ENCODE peak calls at places on chromosomes 4 and X, in four cellular contexts. T, U, G and S are unnamed samples.

GRCh38 chrX:22073928-22074327 is 41.8 kb downstream of the PHEX start:
- DNase-seq in G (no peak), U (no peak), T (no peak), S (no peak)

GRCh38 chr4:54661686-54662085 is 3.9 kb downstream of the KIT start:
- DNase-seq in U (no peak), T (no peak), G (no peak), S (no peak)

GRCh38 chrX:37509349-37509748 is 62.1 kb upstream of the LANCL3 start:
- DNase-seq in T (peak), G (no peak), U (no peak), S (no peak)

GRCh38 chrX:8987672-8988250 is 46.2 kb downstream of the FAM9B start:
- DNase-seq in U (no peak), T (no peak), G (no peak), S (no peak)

GRCh38 chr4:46844325-46844917 is 64.6 kb downstream of the COX7B2 start:
- DNase-seq in U (peak), G (peak), T (peak), S (peak)

GRCh38 chrX:7159132-7159861 is 11.3 kb upstream of the PUDP start:
- DNase-seq in U (no peak), G (no peak), T (no peak), S (no peak)

GRCh38 chrX:106899276-106899675 is 3.9 kb downstream of the RIPPLY1 start:
- DNase-seq in G (no peak), U (no peak), T (no peak), S (no peak)

GRCh38 chr4:38923746-38924145 is 56.1 kb downstream of the FAM114A1 start:
- DNase-seq in T (no peak), U (no peak), G (no peak), S (no peak)

GRCh38 chrX:45134303-45134702 is 66.4 kb downstream of the DIPK2B start:
- DNase-seq in U (no peak), G (peak), T (peak), S (no peak)

GRCh38 chr4:81352476-81352875 is 119.2 kb downstream of the RASGEF1B start:
- DNase-seq in G (no peak), U (no peak), T (no peak), S (no peak)

GRCh38 chr4:26568446-26568994 is 15.4 kb upstream of the TBC1D19 start:
- DNase-seq in U (peak), G (no peak), T (no peak), S (peak)

GRCh38 chrX:56802921-56803848 is 74.1 kb downstream of the NBDY start:
- DNase-seq in U (no peak), T (peak), G (peak), S (peak)

GRCh38 chr4:135777386-135777785 is 1575.8 kb upstream of the PABPC4L start:
- DNase-seq in U (no peak), G (no peak), T (no peak), S (no peak)

GRCh38 chrX:132404266-132404665 is 84.6 kb downstream of the MBNL3 start:
- DNase-seq in U (no peak), G (no peak), T (no peak), S (no peak)

GRCh38 chr4:101527186-101527585 is 179.9 kb upstream of the PPP3CA start:
- DNase-seq in G (no peak), T (no peak), U (no peak), S (no peak)

GRCh38 chr4:134905061-134905460 is 703.5 kb upstream of the PABPC4L start:
- DNase-seq in G (no peak), T (no peak), U (no peak), S (no peak)

GRCh38 chr4:148790691-148791090 is 348.5 kb upstream of the NR3C2 start:
- DNase-seq in U (no peak), G (no peak), T (no peak), S (no peak)

GRCh38 chr4:114326358-114326757 is 272.2 kb upstream of the UGT8 start:
- DNase-seq in U (no peak), T (no peak), G (no peak), S (no peak)

GRCh38 chr4:174210952-174211490 is 72.4 kb downstream of the FBXO8 start:
- DNase-seq in U (no peak), G (no peak), T (no peak), S (no peak)

GRCh38 chr4:71230613-71231012 is 108.2 kb upstream of the SLC4A4 start:
- DNase-seq in T (no peak), U (no peak), G (no peak), S (no peak)

GRCh38 chrX:11722304-11722703 is 35.7 kb upstream of the MSL3 start:
- DNase-seq in U (no peak), T (no peak), G (no peak), S (no peak)

GRCh38 chr4:163623787-163624186 is 129.3 kb downstream of the TMA16 start:
- DNase-seq in G (no peak), U (no peak), T (no peak), S (no peak)

GRCh38 chr4:73028621-73029020 is 40.9 kb downstream of the COX18 start:
- DNase-seq in U (no peak), G (no peak), T (peak), S (no peak)

GRCh38 chrX:38679695-38680094 is 118.4 kb downstream of the TSPAN7 start:
- DNase-seq in G (no peak), T (no peak), U (no peak), S (no peak)

GRCh38 chr4:120071192-120071795 is 4.6 kb upstream of the MAD2L1 start:
- DNase-seq in U (peak), G (peak), T (peak), S (peak)

GRCh38 chrX:38256019-38256418 is 35.3 kb upstream of the SRPX start:
- DNase-seq in G (no peak), T (no peak), U (no peak), S (no peak)

GRCh38 chr4:80154547-80154933 is 42.8 kb upstream of the PRDM8 start:
- DNase-seq in U (no peak), T (no peak), G (no peak), S (no peak)

GRCh38 chr4:76745264-76745663 is 152.7 kb downstream of the SOWAHB start:
- DNase-seq in G (no peak), U (no peak), T (no peak), S (no peak)

DNA sequence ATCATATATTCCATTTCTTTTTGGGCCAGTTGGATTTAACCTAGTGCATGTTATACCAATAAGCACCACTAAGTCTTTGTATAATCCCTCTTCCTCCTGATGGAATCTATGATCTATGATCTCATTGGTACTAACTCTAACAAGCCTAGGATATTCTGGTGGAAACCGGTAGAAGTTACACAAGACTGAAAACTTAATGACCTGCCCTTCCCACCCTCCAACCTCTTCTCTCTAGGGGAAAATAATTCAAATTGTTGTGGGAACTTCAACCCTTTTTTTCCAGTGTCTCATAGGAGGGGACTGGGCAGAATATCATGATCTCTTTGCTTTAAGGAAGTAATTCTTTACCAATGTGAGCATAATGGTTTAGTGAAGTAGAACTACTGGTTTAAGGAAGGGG is 289.5 kb upstream of the BOD1L1 start:
- DNase-seq in T (no peak), U (no peak), G (no peak), S (no peak)
- TF ChIP-seq TCF7L2 in T (no peak), U (no peak), G (no peak), S (no peak)

GRCh38 chr4:4759883-4760282 is 99.6 kb upstream of the MSX1 start:
- DNase-seq in T (no peak), U (no peak), G (no peak), S (no peak)

GRCh38 chr4:4762300-4762699 is 97.2 kb upstream of the MSX1 start:
- DNase-seq in G (no peak), T (no peak), U (no peak), S (no peak)

GRCh38 chr4:4758708-4759107 is 100.8 kb upstream of the MSX1 start:
- DNase-seq in U (no peak), G (no peak), T (no peak), S (no peak)

GRCh38 chr4:4761128-4761991 is 98.1 kb upstream of the MSX1 start:
- DNase-seq in T (peak), U (peak), G (peak), S (no peak)

DNA sequence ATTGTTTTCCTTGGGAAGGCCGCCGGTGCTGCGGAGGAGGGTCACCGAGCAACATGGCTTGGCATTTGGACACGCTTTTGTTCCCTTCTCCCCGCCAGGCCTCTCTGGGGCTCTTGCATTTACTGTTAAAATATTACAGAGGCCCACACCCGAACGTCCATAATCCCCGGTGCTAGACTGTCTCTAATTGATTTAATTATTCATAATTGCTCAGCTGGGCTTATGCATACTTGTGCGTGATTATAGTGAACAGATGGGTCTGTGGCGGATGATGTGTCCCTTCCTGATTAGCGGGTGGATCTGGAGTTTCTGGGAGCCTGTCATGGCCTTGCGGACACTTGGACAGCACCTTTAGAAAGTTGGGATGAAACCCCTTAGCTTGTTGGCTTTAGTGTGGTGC is 100.2 kb upstream of the MSX1 start:
- DNase-seq in G (no peak), U (no peak), T (no peak), S (no peak)
- TF ChIP-seq TCF7L2 in G (no peak), U (no peak), T (no peak), S (no peak)

DNA sequence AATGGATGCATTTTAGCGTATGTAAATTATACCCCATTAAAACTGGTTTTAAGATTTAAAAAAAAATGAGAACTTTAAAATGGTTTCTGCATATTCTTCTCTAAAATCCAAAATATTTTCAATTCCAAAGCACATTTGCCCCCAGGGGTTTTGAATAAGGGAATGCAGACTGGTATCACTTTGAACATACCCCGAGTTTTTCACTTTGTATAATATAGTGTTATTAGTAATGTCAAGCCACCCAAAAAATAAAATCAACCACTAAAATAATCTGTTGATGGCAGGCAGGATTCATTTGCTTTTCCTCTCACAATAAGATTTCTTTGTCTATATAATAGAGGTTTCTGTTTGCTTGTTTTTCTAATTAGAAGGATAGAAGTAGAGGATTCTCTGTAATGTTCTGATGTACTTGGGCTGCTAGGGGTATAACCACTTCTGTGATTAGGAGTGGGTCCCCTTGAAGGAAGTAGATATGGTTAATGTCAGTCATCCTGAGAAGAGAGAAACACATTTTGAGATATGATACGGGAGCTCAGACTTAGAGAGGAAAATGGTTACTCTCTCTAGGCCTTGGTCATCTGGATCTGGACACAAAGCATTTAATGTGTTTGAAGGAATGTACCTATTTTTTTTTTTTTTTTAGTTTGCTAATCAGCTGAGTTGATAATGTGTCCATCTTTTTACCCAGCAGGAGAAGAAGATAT is 9.3 kb upstream of the LIN54 start:
- DNase-seq in G (no peak), T (peak), U (no peak), S (no peak)
- TF ChIP-seq TCF7L2 in G (no peak), T (no peak), U (no peak), S (no peak)

GRCh38 chrX:4240541-4241194 is 527.2 kb upstream of the PRKX start:
- DNase-seq in U (no peak), T (no peak), G (peak), S (no peak)
- TF ChIP-seq TCF7L2 in U (no peak), T (no peak), G (no peak), S (no peak)

GRCh38 chr4:10527438-10527837 is 70.2 kb upstream of the ZNF518B start:
- DNase-seq in U (no peak), G (no peak), T (no peak), S (no peak)

GRCh38 chr4:10526431-10527222 is 69.4 kb upstream of the ZNF518B start:
- DNase-seq in G (no peak), T (peak), U (peak), S (no peak)

GRCh38 chr4:10532155-10532554 is 74.9 kb upstream of the ZNF518B start:
- DNase-seq in G (no peak), U (no peak), T (no peak), S (no peak)

GRCh38 chr4:10529256-10529890 is 72.1 kb upstream of the ZNF518B start:
- DNase-seq in U (peak), G (no peak), T (peak), S (no peak)

GRCh38 chr4:10529891-10530786 is 72.9 kb upstream of the ZNF518B start:
- DNase-seq in G (no peak), T (no peak), U (no peak), S (no peak)
- TF ChIP-seq TCF7L2 in G (no peak), T (no peak), U (no peak), S (no peak)